ENCODE peak calls at places on chromosome X, in five cellular contexts. M is fibroblast of the aortic adventitia, U is retinal pigment epithelial cell, O is sigmoid colon, X is hepatocyte. N is an unnamed sample.

GRCh38 chrX:129831486-129831885 is 12.2 kb downstream of the ZDHHC9 start:
- DNase-seq in M (no peak), U (no peak), O (no peak), X (no peak), N (no peak)

GRCh38 chrX:15908891-15909290 is 54.3 kb upstream of the AP1S2 start:
- DNase-seq in M (peak), U (no peak), O (no peak), X (no peak), N (no peak)

GRCh38 chrX:12113321-12113720 is 25.0 kb upstream of the FRMPD4 start:
- DNase-seq in M (peak), U (no peak), O (no peak), X (no peak), N (no peak)

GRCh38 chrX:318068-318738 is 393 bp downstream of the GTPBP6 start:
- DNase-seq in M (peak), U (peak), O (peak), X (peak), N (peak)

GRCh38 chrX:48487362-48487785 is 11.4 kb downstream of the FTSJ1 start:
- DNase-seq in M (peak), U (peak), O (no peak), X (no peak), N (peak)

GRCh38 chrX:72620550-72621145 is 48.0 kb upstream of the HDAC8 start:
- DNase-seq in M (peak), U (peak), O (peak), X (peak), N (peak)

GRCh38 chrX:102129473-102129872 is 4.0 kb downstream of the TCEAL2 start:
- DNase-seq in M (peak), U (no peak), O (no peak), X (no peak), N (peak)

GRCh38 chrX:153820601-153821000 is 9.7 kb downstream of the PDZD4 start:
- DNase-seq in M (no peak), U (no peak), O (no peak), X (no peak), N (no peak)

GRCh38 chrX:84441143-84441542 is 61.1 kb downstream of the HDX start:
- DNase-seq in M (no peak), U (no peak), O (no peak), X (no peak), N (no peak)

GRCh38 chrX:151759041-151759440 is 24.5 kb downstream of the CNGA2 start:
- DNase-seq in M (no peak), U (no peak), O (no peak), X (no peak), N (no peak)

GRCh38 chrX:101906136-101906796 is 25.6 kb downstream of the ZMAT1 start:
- DNase-seq in M (no peak), U (no peak), O (no peak), X (no peak), N (no peak)

GRCh38 chrX:153922932-153923857 is 2.9 kb downstream of the ARHGAP4 start:
- DNase-seq in M (peak), U (no peak), O (peak), X (peak), N (peak)

GRCh38 chrX:124395145-124395858 is 48.9 kb downstream of the SH2D1A start:
- DNase-seq in M (no peak), U (no peak), O (no peak), X (no peak), N (no peak)

GRCh38 chrX:39752820-39753219 is 344.9 kb downstream of the BCOR start:
- DNase-seq in M (peak), U (no peak), O (no peak), X (peak), N (peak)

GRCh38 chrX:32545100-32545499 is 666.2 kb downstream of the DMD start:
- DNase-seq in M (no peak), U (no peak), O (no peak), X (no peak), N (no peak)

GRCh38 chrX:129648514-129649267 is 6.1 kb downstream of the APLN start:
- DNase-seq in M (no peak), U (no peak), O (no peak), X (no peak), N (no peak)

GRCh38 chrX:138519296-138519695 is 192.2 kb downstream of the FGF13 start:
- DNase-seq in M (no peak), U (peak), O (no peak), X (peak), N (no peak)

GRCh38 chrX:140141444-140142029 is 176.2 kb upstream of the CXorf66 start:
- DNase-seq in M (peak), U (no peak), O (no peak), X (peak), N (peak)

GRCh38 chrX:17453791-17454190 is 78.8 kb downstream of the NHS start:
- DNase-seq in M (no peak), U (no peak), O (no peak), X (no peak), N (no peak)

GRCh38 chrX:25442501-25442900 is 426.7 kb upstream of the ARX start:
- DNase-seq in M (no peak), U (no peak), O (no peak), X (peak), N (no peak)

GRCh38 chrX:120000490-120001246 is 57.1 kb upstream of the NKAP start:
- DNase-seq in M (no peak), U (peak), O (no peak), X (peak), N (no peak)

GRCh38 chrX:98077440-98077839 is 1193.7 kb downstream of the RPA4 start:
- DNase-seq in M (no peak), U (no peak), O (no peak), X (no peak), N (no peak)

GRCh38 chrX:17247144-17247543 is 127.9 kb upstream of the NHS start:
- DNase-seq in M (no peak), U (no peak), O (no peak), X (no peak), N (no peak)

GRCh38 chrX:10017866-10018265 is 50.7 kb downstream of the CLDN34 start:
- DNase-seq in M (peak), U (no peak), O (peak), X (peak), N (peak)
- H3K4me3 ChIP-seq in M (no peak), U (peak), O (no peak), X (no peak), N (no peak)

GRCh38 chrX:131735127-131735526 is 191.3 kb downstream of the OR13H1 start:
- DNase-seq in M (no peak), U (no peak), O (no peak), X (no peak), N (no peak)

GRCh38 chrX:131729295-131729694 is 185.4 kb downstream of the OR13H1 start:
- DNase-seq in M (peak), U (peak), O (peak), X (no peak), N (peak)

GRCh38 chrX:131739823-131740222 is 195.9 kb downstream of the OR13H1 start:
- DNase-seq in M (no peak), U (no peak), O (no peak), X (no peak), N (no peak)

GRCh38 chrX:131734621-131735020 is 190.7 kb downstream of the OR13H1 start:
- DNase-seq in M (peak), U (no peak), O (peak), X (no peak), N (peak)
- TF ChIP-seq CTCF in M (peak), U (no peak), O (peak), X (no peak), N (peak)

DNA sequence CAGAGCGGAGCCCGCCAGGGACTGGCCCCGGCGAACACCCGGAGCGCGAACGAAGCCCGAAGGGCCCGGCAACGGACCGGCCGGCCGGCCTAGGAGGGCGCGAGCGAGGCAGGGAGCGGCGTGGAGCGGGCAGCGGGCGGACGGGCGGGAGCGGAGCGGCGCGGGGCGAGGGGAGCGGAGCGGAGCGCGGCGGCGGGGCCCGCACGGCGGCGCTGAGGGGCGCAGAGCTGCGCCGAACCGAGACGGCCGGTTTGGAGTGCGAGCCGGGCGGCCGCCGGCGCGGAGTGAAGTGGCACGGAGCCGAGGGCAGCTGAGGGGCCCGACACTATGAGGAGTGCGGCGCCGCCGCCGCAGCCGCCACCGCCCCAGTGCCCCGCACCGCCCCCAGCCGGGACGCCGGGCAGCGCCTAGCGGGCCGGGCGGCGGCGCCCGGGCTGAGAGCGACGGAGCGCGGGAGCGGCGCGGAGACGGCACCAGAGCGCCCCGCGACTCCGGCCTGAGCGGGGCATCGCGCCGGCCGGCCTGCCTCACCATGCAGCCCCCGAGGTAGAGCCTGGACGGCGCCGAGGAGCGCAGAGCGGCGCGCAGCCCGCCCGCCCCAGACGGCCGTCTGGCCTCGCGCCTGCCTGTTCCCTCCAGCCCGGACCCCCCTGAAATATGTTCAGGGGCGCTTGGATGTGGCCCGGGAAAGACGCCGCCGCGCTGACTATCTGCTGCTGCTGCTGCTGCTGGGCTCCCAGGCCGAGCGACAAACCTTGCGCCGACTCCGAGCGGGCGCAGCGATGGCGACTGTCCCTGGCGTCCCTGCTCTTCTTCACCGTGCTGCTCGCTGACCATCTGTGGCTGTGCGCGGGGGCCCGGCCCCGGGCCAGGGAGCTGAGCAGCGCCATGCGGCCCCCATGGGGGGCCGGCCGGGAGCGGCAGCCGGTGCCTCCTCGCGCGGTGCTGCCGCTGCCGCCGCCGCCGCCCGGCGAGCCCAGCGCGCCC is 793 bp downstream of the NALF2 start:
- DNase-seq in M (no peak), U (no peak), O (no peak), X (peak), N (no peak)
- H3K4me3 ChIP-seq in M (no peak), U (peak), O (peak), X (peak), N (no peak)

DNA sequence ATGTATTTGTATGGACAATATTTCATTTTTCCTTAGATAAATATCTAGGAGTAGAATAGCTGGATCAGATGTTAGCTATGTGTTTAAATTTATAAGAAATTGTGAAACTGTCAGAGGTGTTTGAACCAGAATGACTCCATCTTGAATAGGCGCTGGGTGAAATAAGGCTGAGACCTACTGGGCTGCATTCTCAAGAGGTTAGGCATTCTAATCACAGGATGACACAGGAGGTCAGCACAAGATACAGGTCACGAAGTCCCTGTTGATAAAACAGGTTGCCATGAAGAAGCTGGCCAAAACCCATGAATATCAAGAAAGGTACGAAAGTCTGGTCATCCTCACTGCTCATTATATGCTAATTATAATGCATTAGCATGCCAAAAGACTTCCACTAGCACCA is 36.3 kb upstream of the SPIN4 start:
- DNase-seq in M (no peak), U (no peak), O (no peak), X (no peak), N (no peak)
- TF ChIP-seq CTCF in M (no peak), U (no peak), O (no peak), X (no peak), N (no peak)

DNA sequence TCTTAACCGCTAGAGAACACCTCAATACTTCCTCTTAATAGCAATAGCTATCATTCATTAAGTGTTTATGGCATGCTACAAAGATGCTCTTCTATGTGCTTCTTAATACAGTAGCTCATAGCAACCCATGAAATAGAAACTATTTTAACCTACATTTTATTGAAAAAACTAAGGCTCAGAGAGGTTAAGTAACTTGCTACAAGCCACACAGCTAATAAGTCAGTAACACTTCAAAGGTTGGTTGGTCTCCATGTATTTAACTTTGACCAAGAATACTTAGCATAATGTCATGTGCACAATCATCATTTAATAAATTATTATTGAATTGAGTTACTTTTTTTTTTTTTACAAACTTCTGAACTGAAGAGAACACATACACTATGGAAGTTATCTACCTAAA is 36.1 kb downstream of the IL13RA1 start:
- DNase-seq in M (no peak), U (no peak), O (no peak), X (no peak), N (no peak)
- H3K4me3 ChIP-seq in M (no peak), U (no peak), O (no peak), X (no peak), N (no peak)

DNA sequence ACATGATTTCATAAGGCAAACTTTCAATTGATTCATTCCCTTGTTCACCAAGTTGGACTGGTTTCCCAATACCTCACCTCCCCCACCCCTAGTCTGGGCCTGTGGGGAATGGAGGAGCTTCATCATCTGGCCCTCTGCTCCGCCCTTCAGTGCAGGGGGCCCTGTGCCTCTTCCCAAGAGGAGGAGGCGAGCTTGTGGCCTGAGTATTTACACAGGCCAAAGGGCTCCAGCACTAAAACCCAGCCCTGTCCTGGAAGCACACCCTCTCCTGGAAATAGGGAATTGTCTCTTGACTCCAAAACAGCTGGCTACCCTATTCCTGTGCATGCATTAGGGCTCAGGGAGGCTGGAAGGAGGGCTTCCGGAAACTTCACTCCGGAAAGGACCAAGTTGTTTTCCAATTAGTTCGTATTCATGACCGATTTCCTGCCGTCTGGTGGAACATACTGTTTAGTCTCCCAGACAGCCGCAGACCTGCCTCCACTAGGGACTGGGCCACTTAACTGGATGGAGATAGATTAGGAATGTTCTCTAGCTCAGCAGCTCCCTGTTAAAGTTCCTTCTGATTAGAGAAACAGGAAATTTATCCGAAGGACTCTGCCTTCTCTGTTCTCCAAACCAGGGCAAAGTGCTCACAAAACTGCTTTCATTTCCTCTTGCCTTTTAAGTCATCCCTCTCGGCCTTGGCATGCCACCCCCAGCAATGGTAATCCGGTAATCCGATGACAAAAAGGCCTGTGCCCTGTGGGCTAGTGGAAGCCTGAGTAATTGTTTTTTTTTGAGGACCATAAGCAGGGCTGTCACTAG is 5.8 kb downstream of the SRPX2 start:
- DNase-seq in M (peak), U (no peak), O (peak), X (peak), N (peak)
- TF ChIP-seq CTCF in M (peak), U (no peak), O (no peak), X (no peak), N (peak)

GRCh38 chrX:107776649-107777535 is 641 bp upstream of the NCBP2L start:
- DNase-seq in M (peak), U (peak), O (peak), X (peak), N (peak)

GRCh38 chrX:107773206-107773605 is 2.4 kb downstream of the TSC22D3 start:
- DNase-seq in M (no peak), U (no peak), O (no peak), X (peak), N (no peak)

GRCh38 chrX:107775734-107776511 is at the start of gene TSC22D3:
- DNase-seq in M (peak), U (peak), O (peak), X (peak), N (peak)

GRCh38 chrX:107775000-107775733 is 420 bp downstream of the TSC22D3 start:
- DNase-seq in M (peak), U (no peak), O (peak), X (peak), N (no peak)

GRCh38 chrX:107773906-107774435 is 1.6 kb downstream of the TSC22D3 start:
- DNase-seq in M (no peak), U (no peak), O (no peak), X (no peak), N (no peak)
- H3K4me3 ChIP-seq in M (no peak), U (no peak), O (peak), X (peak), N (peak)

GRCh38 chrX:46653482-46653881 is 79.9 kb downstream of the CHST7 start:
- DNase-seq in M (no peak), U (no peak), O (no peak), X (peak), N (peak)
- TF ChIP-seq CTCF in M (peak), U (peak), O (no peak), X (peak), N (peak)